ENCODE peak calls at places on chromosomes 5 and 9, in eight cellular contexts. Q is A673, L is right lobe of liver, H is heart right ventricle, J is IMR-90, U is psoas muscle, N is thoracic aorta, Y is adrenal gland. S is an unnamed sample.
A peak's percentile ranks its signal among the peaks of the same experiment; 100 is the strongest.

GRCh38 chr9:77987104-77987656 is 44.4 kb downstream of the GNAQ start:
- DNase-seq in H (no peak), Y (peak; percentile 48), Q (no peak), J (no peak), L (no peak), U (no peak), N (no peak), S (no peak)

GRCh38 chr5:118029807-118030206 is 958.5 kb downstream of the DTWD2 start:
- DNase-seq in U (no peak), L (no peak), N (no peak), H (no peak), J (no peak), Y (no peak), Q (no peak), S (no peak)

GRCh38 chr5:133637206-133637605 is 24.9 kb upstream of the FSTL4 start:
- DNase-seq in Y (no peak), N (no peak), L (no peak), U (no peak), H (no peak), J (no peak), Q (no peak), S (no peak)

GRCh38 chr9:32251539-32251938 is 132.9 kb upstream of the ACO1 start:
- DNase-seq in J (peak; percentile 20), Q (peak; percentile 65), H (peak; percentile 34), U (no peak), L (no peak), Y (peak; percentile 75), N (no peak), S (peak; percentile 46)

GRCh38 chr5:159951387-159951786 is 35.1 kb downstream of the ADRA1B start:
- DNase-seq in L (no peak), Y (no peak), J (peak; percentile 27), Q (peak; percentile 24), U (no peak), N (no peak), H (no peak), S (no peak)

GRCh38 chr5:138275379-138275782 is 960 bp upstream of the GFRA3 start:
- DNase-seq in L (no peak), U (no peak), J (no peak), Q (peak; percentile 55), N (no peak), H (no peak), Y (no peak), S (no peak)

GRCh38 chr5:177495243-177496060 is 2.0 kb downstream of the PDLIM7 start:
- DNase-seq in Y (no peak), H (peak; percentile 57), Q (peak; percentile 73), N (peak; percentile 76), U (peak; percentile 67), J (peak; percentile 88), L (peak; percentile 62), S (no peak)

GRCh38 chr5:53059281-53059680 is 50.3 kb downstream of the MOCS2 start:
- DNase-seq in L (no peak), Q (no peak), N (no peak), U (no peak), Y (no peak), H (no peak), J (peak; percentile 22), S (no peak)

GRCh38 chr5:140671472-140672210 is 1.7 kb downstream of the DND1 start:
- DNase-seq in Q (no peak), N (no peak), L (no peak), H (no peak), Y (no peak), U (no peak), J (no peak), S (no peak)

GRCh38 chr5:157761690-157762611 is 18.4 kb downstream of the LSM11 start:
- DNase-seq in N (no peak), L (no peak), Q (peak; percentile 72), J (peak; percentile 72), U (no peak), Y (peak; percentile 64), H (peak; percentile 35), S (no peak)

DNA sequence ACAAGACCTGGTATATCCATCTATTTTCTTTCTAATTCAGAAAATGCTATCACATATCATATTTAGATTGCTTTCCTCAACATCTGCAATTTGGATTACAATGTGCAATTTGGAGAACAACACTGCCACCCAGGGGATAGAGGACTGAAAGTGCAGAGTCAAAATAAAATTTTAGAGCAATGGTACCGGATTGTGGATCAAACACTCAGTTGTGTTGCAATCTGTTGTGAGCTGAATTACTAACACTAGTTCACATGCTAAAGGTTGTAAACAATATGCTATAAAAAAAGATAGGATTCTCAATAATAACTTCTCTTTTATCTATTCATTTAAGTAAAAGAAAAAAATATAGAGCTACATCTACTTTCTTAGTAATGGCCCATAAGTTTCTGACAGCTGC is 11.9 kb upstream of the SRFBP1 start:
- DNase-seq in L (no peak), Q (peak; percentile 69), Y (peak; percentile 46), H (peak; percentile 16), J (peak; percentile 60), U (no peak), N (no peak), S (no peak)
- TF ChIP-seq CTCF in L (peak; percentile 68), Q (peak; percentile 75), Y (peak; percentile 30), H (no peak), J (peak; percentile 77), U (peak; percentile 58), N (peak; percentile 57), S (peak; percentile 18)

GRCh38 chr5:1138445-1139207 is 26.8 kb upstream of the SLC12A7 start:
- DNase-seq in J (no peak), U (no peak), Q (no peak), Y (no peak), L (no peak), H (no peak), N (no peak), S (no peak)

GRCh38 chr5:1139366-1139765 is 27.5 kb upstream of the SLC12A7 start:
- DNase-seq in N (no peak), U (no peak), J (no peak), Y (no peak), L (peak; percentile 51), H (no peak), Q (no peak), S (no peak)

GRCh38 chr5:1135696-1136525 is 24.0 kb upstream of the SLC12A7 start:
- DNase-seq in L (no peak), N (no peak), U (no peak), J (no peak), H (no peak), Y (no peak), Q (no peak), S (no peak)

GRCh38 chr5:1136814-1137213 is 25.0 kb upstream of the SLC12A7 start:
- DNase-seq in L (no peak), J (no peak), Q (no peak), N (no peak), H (no peak), Y (no peak), U (no peak), S (no peak)

GRCh38 chr5:1137567-1138444 is 25.9 kb upstream of the SLC12A7 start:
- DNase-seq in U (no peak), J (no peak), Q (peak; percentile 69), N (no peak), H (no peak), L (peak; percentile 58), Y (peak; percentile 53), S (no peak)
- H3K4me1 ChIP-seq in U (no peaks in the 10 kb centered on the region), J (no peaks in the 10 kb centered on the region), Q (peaks cover 31% of the 10 kb centered on the region), N (no peaks in the 10 kb centered on the region), H (no peaks in the 10 kb centered on the region), L (peaks cover 5% of the 10 kb centered on the region), Y (no peaks in the 10 kb centered on the region), S (no peaks in the 10 kb centered on the region)

GRCh38 chr5:56587381-56588124 is 227.8 kb upstream of the MAP3K1 start:
- DNase-seq in U (no peak), L (no peak), N (no peak), J (no peak), Y (no peak), Q (no peak), H (no peak), S (no peak)

GRCh38 chr5:56588636-56589485 is 226.5 kb upstream of the MAP3K1 start:
- DNase-seq in U (peak; percentile 72), J (no peak), Y (no peak), N (no peak), L (peak; percentile 54), Q (no peak), H (peak; percentile 66), S (peak; percentile 34)

GRCh38 chr5:56588125-56588516 is 227.2 kb upstream of the MAP3K1 start:
- DNase-seq in H (no peak), N (no peak), Q (no peak), Y (no peak), J (no peak), U (no peak), L (no peak), S (no peak)

GRCh38 chr5:56589486-56589870 is 225.9 kb upstream of the MAP3K1 start:
- DNase-seq in U (no peak), Q (no peak), H (no peak), N (no peak), L (no peak), J (no peak), Y (no peak), S (no peak)

GRCh38 chr5:56591081-56591480 is 224.3 kb upstream of the MAP3K1 start:
- DNase-seq in Q (no peak), Y (no peak), U (no peak), N (no peak), J (no peak), H (no peak), L (no peak), S (no peak)
- H3K27me3 ChIP-seq in Q (peaks cover 12% of the 10 kb centered on the region), Y (no peaks in the 10 kb centered on the region), U (no peaks in the 10 kb centered on the region), N (no peaks in the 10 kb centered on the region), J (peaks cover 12% of the 10 kb centered on the region), H (no peaks in the 10 kb centered on the region), L (no peaks in the 10 kb centered on the region), S (no peaks in the 10 kb centered on the region)

GRCh38 chr9:113589407-113589806 is 125.9 kb downstream of the RGS3 start:
- DNase-seq in U (no peak), H (peak; percentile 75), Q (no peak), L (peak; percentile 56), Y (peak; percentile 42), J (no peak), N (no peak), S (no peak)

GRCh38 chr9:113588936-113589335 is 125.4 kb downstream of the RGS3 start:
- DNase-seq in Y (no peak), L (peak; percentile 50), Q (no peak), U (no peak), N (no peak), J (no peak), H (no peak), S (no peak)

GRCh38 chr9:113585555-113585954 is 122.0 kb downstream of the RGS3 start:
- DNase-seq in J (no peak), U (no peak), Q (no peak), L (peak; percentile 13), N (no peak), Y (no peak), H (no peak), S (no peak)

GRCh38 chr9:113588242-113588810 is 124.8 kb downstream of the RGS3 start:
- DNase-seq in U (no peak), Y (no peak), J (no peak), Q (no peak), H (no peak), N (no peak), L (peak; percentile 34), S (no peak)

DNA sequence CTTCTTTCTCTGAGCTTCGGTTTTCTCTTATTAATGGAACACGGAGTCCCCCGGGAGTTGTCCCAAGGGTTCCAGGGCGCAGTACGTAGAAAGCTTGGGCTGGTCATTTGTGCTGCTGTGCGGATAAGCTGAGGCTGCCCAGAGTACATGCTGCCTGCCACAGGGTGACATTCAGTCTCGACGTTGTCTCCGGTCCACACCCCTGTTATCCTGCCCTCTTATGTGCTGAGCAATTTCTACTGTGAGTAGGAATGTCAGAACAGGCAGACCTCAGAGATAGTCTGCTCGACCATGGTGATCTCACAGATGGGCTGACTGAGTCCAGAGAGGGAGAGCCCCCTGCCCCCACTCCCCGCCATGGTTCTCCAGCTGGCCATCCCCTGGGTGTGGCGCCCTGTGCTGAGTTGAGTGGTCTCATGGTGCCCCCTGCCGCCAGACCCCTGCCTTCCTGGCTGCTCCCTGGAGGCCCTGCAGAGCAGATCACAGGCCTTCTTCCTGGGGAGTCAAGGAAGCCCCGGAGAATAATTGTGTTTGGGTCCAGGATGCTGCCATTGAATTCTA is 124.0 kb downstream of the RGS3 start:
- DNase-seq in J (peak; percentile 38), U (no peak), Q (no peak), N (no peak), H (peak; percentile 81), Y (no peak), L (peak; percentile 66), S (no peak)
- TF ChIP-seq CTCF in J (peak; percentile 63), U (peak; percentile 53), Q (no peak), N (peak; percentile 36), H (peak; percentile 64), Y (no peak), L (peak; percentile 36), S (peak; percentile 14)